ENCODE peak calls at places on chromosomes 3 and 15, in five cellular contexts. K is Daoy, N is neural crest cell, Z is EL, M is AG08395. U is an unnamed sample.

GRCh38 chr3:16211176-16211904 is 36.9 kb downstream of the GALNT15 start:
- DNase-seq in K (no peak), N (no peak), Z (peak; percentile 17), M (peak; percentile 53), U (no peak)

GRCh38 chr3:71062920-71063767 is 520.4 kb downstream of the FOXP1 start:
- DNase-seq in K (no peak), N (no peak), Z (peak; percentile 53), M (peak; percentile 5), U (no peak)

GRCh38 chr3:81550415-81550814 is 211.0 kb downstream of the GBE1 start:
- DNase-seq in K (no peak), N (no peak), Z (peak; percentile 8), M (no peak), U (no peak)

GRCh38 chr15:92158426-92158825 is 235.3 kb upstream of the ST8SIA2 start:
- DNase-seq in K (peak; percentile 48), N (no peak), Z (no peak), M (no peak), U (no peak)

GRCh38 chr3:47661121-47661752 is 82.6 kb upstream of the CSPG5 start:
- DNase-seq in K (peak; percentile 27), N (no peak), Z (peak; percentile 69), M (peak; percentile 70), U (peak; percentile 19)

GRCh38 chr3:17602126-17602525 is 140.3 kb downstream of the TBC1D5 start:
- DNase-seq in K (no peak), N (no peak), Z (peak; percentile 31), M (no peak), U (no peak)

GRCh38 chr15:40847225-40847961 is 3.5 kb downstream of the SPINT1 start:
- DNase-seq in K (peak; percentile 58), N (no peak), Z (peak; percentile 58), M (no peak), U (peak; percentile 91)

GRCh38 chr3:49668414-49668797 is 5.7 kb upstream of the APEH start:
- DNase-seq in K (no peak), N (no peak), Z (peak; percentile 29), M (no peak), U (no peak)

GRCh38 chr3:62876064-62876463 is 848 bp upstream of the CADPS start:
- DNase-seq in K (peak; percentile 63), N (peak; percentile 67), Z (peak; percentile 12), M (peak; percentile 15), U (no peak)

GRCh38 chr15:28895146-28895545 is 9.4 kb downstream of the APBA2 start:
- DNase-seq in K (no peak), N (no peak), Z (no peak), M (no peak), U (no peak)

GRCh38 chr15:70833897-70834765 is 19.8 kb downstream of the LARP6 start:
- DNase-seq in K (peak; percentile 85), N (no peak), Z (peak; percentile 82), M (peak; percentile 52), U (no peak)

GRCh38 chr15:45678459-45679178 is 43.8 kb downstream of the SQOR start:
- DNase-seq in K (no peak), N (no peak), Z (no peak), M (no peak), U (no peak)

GRCh38 chr3:104396974-104397669 is 969.6 kb upstream of the ALCAM start:
- DNase-seq in K (no peak), N (no peak), Z (peak; percentile 26), M (no peak), U (no peak)

GRCh38 chr3:143088835-143089234 is 30.7 kb upstream of the CHST2 start:
- DNase-seq in K (no peak), N (no peak), Z (no peak), M (no peak), U (no peak)

U was measured in K562.